ENCODE peak calls at places on chromosomes 4 and X, in five cellular contexts. E is MM.1S, G is IMR-90, Q is kidney epithelial cell, L is neural progenitor cell. R is an unnamed sample.

GRCh38 chr4:177769155-177769554 is 326.9 kb upstream of the AGA start:
- DNase-seq in L (no peak), E (no peak), Q (no peak), G (no peak), R (no peak)

GRCh38 chr4:153529646-153530045 is 63.5 kb downstream of the TMEM131L start:
- DNase-seq in G (peak), L (no peak), E (no peak), Q (no peak), R (peak)

GRCh38 chrX:56728752-56729151 is 291 bp upstream of the NBDY start:
- DNase-seq in L (no peak), E (peak), Q (no peak), G (peak), R (peak)

GRCh38 chr4:181278941-181279340 is 964.3 kb upstream of the TENM3 start:
- DNase-seq in L (no peak), G (no peak), Q (no peak), E (no peak), R (no peak)

GRCh38 chr4:13378973-13379759 is 105.0 kb downstream of the RAB28 start:
- DNase-seq in L (no peak), G (no peak), Q (no peak), E (no peak), R (no peak)

GRCh38 chr4:156322592-156322991 is 368.9 kb upstream of the CTSO start:
- DNase-seq in G (peak), L (no peak), Q (peak), E (no peak), R (peak)

GRCh38 chr4:91830681-91831395 is 472.9 kb upstream of the GRID2 start:
- DNase-seq in E (no peak), Q (no peak), L (no peak), G (no peak), R (no peak)

GRCh38 chr4:155552180-155552579 is 114.5 kb upstream of the GUCY1A1 start:
- DNase-seq in E (no peak), L (no peak), G (peak), Q (no peak), R (peak)

GRCh38 chrX:12871181-12871580 is 4.3 kb downstream of the TLR7 start:
- DNase-seq in Q (no peak), L (no peak), G (no peak), E (no peak), R (no peak)

GRCh38 chr4:94577136-94577535 is 125.4 kb downstream of the PDLIM5 start:
- DNase-seq in Q (no peak), G (peak), L (peak), E (no peak), R (peak)

GRCh38 chr4:57051100-57051499 is 59.1 kb downstream of the IGFBP7 start:
- DNase-seq in E (no peak), G (peak), L (no peak), Q (no peak), R (no peak)

GRCh38 chr4:98851806-98852205 is 77.1 kb downstream of the EIF4E start:
- DNase-seq in Q (no peak), G (peak), E (no peak), L (no peak), R (peak)

GRCh38 chr4:152535236-152535902 is 523 bp downstream of the FBXW7 start:
- DNase-seq in L (peak), G (no peak), Q (no peak), E (peak), R (no peak)

DNA sequence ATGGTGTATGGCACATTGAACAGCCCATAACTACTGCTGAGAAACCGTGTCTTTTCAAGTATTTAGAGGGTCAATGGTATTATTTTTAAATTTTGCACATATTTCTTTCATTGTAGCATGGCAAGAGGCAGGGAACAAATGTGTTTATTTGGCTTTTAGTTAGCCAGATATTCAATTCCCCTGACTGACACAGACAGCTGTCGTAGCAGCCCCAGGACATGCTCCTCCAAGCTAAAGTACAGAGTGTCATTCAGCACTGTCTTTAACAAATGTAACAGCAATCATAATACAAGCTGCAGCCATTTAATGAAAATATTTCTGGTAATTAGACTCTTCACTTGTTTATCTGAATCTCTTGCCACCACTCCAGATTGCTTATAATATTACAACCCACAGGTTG is 687.1 kb downstream of the KLHL13 start:
- DNase-seq in G (no peak), Q (no peak), E (no peak), L (no peak), R (no peak)
- H3K4me3 ChIP-seq in G (no peak), Q (no peak), E (no peak), L (no peak), R (no peak)

DNA sequence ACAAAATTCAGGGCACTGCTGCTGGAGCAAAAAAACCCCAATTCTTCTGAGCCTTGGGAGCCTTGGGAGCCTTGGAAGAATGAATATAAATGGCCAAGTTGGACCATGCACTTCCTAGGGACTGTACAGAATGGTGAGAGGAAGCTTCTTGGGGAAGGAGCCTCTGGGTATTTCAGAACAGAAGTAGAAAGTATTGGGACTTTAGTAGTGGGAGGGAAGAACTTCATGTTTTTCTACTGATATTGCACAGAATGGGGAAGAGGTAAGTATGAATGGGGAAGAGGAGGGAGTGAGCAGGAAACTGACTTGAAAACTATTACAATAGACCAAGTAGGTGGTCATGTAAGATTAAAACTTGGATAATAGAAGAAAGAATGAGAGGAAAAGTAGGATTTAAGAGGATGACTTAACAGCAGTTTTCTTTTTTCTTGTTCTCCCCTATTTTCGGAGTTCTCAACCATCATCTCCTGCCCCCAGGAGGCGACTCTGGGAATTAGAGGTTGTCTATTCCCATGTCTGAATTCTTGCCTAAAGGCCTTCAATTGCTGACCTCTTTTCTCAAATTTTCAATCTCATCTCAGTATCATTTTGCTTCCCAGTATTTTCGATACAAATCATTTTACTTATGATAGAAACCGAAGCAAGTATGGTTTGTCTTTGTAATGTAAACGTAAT is 44.5 kb upstream of the TAPT1 start:
- DNase-seq in G (no peak), Q (no peak), L (peak), E (no peak), R (peak)
- H3K4me3 ChIP-seq in G (no peak), Q (no peak), L (no peak), E (no peak), R (no peak)

DNA sequence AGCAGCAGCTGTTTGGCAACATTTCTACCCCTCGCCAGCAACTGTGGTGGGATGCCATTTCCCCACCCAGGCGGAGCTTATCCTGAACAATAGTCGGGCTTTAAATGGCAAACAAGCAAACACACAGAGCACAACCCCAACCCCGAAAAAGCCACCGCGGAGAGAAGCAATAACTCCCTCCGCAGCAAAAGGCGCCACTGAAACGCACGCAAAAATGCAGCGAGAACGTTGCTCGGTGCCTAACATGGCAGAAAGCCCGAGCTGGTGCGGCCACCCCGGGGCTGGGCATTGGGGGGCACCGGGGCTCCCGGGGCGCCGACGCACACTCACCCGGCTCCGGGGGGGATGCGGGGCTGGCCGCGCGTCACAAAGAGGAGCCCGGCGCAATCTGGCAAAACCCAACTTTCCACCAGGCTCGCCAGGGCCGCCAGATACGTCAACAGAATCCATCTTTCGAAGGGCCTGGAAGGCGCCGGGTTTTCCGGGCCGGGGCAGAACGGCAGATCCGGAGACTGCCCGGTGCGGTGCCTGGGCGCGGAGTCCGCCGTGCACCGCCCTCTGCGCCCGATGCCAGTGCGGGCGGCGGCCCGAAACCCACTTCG is 818 bp downstream of the RAI2 start:
- DNase-seq in E (no peak), G (no peak), L (peak), Q (no peak), R (peak)
- H3K4me3 ChIP-seq in E (no peak), G (peak), L (peak), Q (peak), R (peak)

DNA sequence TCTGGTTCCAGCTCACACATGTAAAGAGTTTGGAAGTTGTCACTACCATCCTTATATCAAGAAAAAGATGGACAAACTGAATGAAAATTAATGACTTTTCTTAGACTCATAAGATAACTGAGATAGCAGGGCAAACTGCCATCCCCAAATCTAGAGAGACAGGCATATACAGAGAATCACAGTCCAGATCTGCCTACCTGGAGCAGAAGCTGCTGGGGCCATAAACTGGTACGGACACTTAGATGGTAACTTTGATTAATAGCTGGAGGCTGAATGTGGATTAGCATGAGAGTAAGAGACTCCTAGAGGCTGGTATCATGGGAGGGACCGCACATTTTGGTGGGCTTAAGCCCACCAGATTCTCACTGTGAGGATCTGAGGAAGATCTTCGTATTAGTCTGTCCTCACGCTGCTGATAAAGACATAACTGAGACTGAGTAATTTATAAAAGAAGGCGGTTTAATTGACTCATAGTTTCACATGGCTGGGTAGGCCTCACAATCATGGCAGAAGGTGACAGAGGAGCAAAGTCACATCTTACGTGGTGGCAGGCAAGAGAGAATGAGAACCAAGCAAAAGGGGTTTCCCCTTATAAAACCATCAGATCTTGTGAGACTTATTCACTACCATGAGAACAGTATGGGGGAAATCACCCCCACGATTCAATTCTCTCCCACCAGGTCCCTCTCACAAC is 10.8 kb upstream of the POLA1 start:
- DNase-seq in Q (no peak), G (no peak), E (no peak), L (no peak), R (no peak)
- H3K4me3 ChIP-seq in Q (no peak), G (no peak), E (no peak), L (no peak), R (no peak)

GRCh38 chr4:87422104-87423052 is at the start of gene NUDT9:
- DNase-seq in E (peak), G (peak), Q (peak), L (peak), R (peak)

GRCh38 chr4:87416965-87417364 is 5.4 kb upstream of the NUDT9 start:
- DNase-seq in E (no peak), L (no peak), Q (no peak), G (no peak), R (no peak)

GRCh38 chr4:87420431-87420830 is 1.9 kb upstream of the NUDT9 start:
- DNase-seq in L (no peak), G (no peak), Q (no peak), E (no peak), R (no peak)

GRCh38 chr4:87423313-87424031 is 1.1 kb downstream of the NUDT9 start:
- DNase-seq in G (no peak), L (no peak), E (peak), Q (no peak), R (peak)

GRCh38 chr4:87419578-87420249 is 2.7 kb upstream of the NUDT9 start:
- DNase-seq in G (no peak), L (peak), Q (no peak), E (no peak), R (no peak)
- H3K4me3 ChIP-seq in G (no peak), L (no peak), Q (no peak), E (no peak), R (no peak)

GRCh38 chr4:7763106-7763505 is 176.6 kb downstream of the AFAP1 start:
- DNase-seq in Q (no peak), E (no peak), G (no peak), L (no peak), R (no peak)
- H3K4me3 ChIP-seq in Q (no peak), E (no peak), G (no peak), L (no peak), R (no peak)

DNA sequence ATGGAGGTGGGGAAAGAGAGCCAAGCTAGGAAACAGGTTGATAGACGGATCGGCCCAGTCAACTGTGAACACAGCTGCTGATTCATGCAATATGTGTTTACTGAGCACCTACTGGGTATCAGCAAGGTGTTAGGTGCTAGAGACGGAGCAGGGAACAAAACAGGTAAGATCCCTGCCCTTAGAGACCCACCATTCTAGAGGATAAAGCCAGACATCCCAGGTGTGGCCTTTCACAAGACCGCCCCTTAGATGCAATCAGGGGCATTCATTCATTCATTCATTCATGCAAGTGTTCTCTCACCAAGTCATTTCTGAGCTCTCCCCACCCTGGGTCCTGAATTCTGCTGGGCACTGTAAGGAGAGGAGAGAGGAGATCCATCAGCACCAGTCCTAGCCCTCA is 20.2 kb upstream of the MTM1 start:
- DNase-seq in G (no peak), L (no peak), E (no peak), Q (no peak), R (no peak)
- H3K4me3 ChIP-seq in G (no peak), L (no peak), E (no peak), Q (no peak), R (peak)

DNA sequence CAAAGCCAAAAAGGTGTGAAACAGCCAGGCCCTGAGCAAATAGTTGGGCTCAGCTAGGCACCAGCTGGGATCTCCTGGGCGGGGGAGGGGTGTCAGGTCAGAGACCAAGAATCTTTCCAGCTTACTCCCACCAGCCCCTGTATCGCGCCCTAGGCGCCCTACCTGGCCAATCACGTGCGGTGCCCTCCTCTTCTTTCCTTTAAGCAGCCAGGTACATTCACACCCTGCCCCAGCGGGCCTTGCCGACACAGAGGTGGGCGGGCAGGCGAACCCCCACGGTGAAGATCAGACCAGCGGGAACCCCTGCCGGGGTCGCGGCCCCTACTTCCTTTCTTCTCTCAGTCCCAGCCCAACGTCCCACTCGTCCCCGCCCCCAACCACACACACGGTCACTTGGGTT is 9.1 kb downstream of the ARHGAP36 start:
- DNase-seq in L (no peak), E (no peak), G (no peak), Q (no peak), R (no peak)
- H3K4me3 ChIP-seq in L (no peak), E (no peak), G (no peak), Q (no peak), R (no peak)

GRCh38 chrX:129931411-129932136 is 25.6 kb downstream of the UTP14A start:
- DNase-seq in E (peak), G (peak), Q (peak), L (peak), R (peak)

GRCh38 chrX:129932137-129932791 is 26.3 kb downstream of the UTP14A start:
- DNase-seq in L (peak), E (peak), Q (peak), G (peak), R (peak)

GRCh38 chrX:129933700-129934099 is 27.7 kb downstream of the UTP14A start:
- DNase-seq in E (no peak), G (no peak), Q (no peak), L (no peak), R (no peak)

GRCh38 chrX:129932792-129933321 is 26.9 kb downstream of the UTP14A start:
- DNase-seq in G (no peak), Q (no peak), L (peak), E (no peak), R (peak)

DNA sequence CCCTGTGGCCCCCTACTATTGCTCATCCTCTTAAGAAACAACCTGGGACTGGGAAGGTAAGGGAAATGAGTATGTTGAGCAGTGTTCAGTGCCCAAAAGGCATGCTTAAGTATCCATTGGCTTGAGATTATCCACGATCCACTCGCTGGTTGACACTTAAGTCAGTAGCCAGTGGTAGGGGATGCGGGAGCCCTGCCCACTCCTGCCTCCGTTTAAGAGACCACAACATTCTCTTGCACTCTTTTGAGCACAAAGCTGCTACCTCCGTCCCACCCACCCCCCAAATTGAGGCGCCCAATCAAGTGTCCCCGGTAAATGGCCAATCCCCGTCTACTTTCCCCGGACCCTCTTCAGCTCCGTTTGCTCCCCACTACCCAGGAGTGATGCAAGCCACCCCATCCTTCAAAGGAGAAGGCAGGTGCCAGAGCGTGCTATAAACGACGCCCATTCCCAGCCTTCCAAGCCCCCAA is 25.0 kb downstream of the UTP14A start:
- DNase-seq in L (no peak), Q (no peak), G (no peak), E (no peak), R (no peak)
- H3K4me3 ChIP-seq in L (peak), Q (peak), G (peak), E (peak), R (peak)